ENCODE peak calls at places on chromosomes 13 and 19, in seven cellular contexts. One of them, this sample, is unnamed.

GRCh38 chr13:95510950-95511349 is 41.6 kb upstream of the CLDN10 start:
- DNase-seq in ovary: no peak
- DNase-seq in cardiac muscle cell: no peak
- DNase-seq in fibroblast of lung: no peak
- DNase-seq in CD8-positive, alpha-beta T cell: no peak
- DNase-seq in GM06990: no peak
- DNase-seq in thoracic aorta: no peak
- DNase-seq in this sample: no peak

GRCh38 chr19:16457195-16457953 is 14.4 kb downstream of the EPS15L1 start:
- DNase-seq in CD8-positive, alpha-beta T cell: no peak
- DNase-seq in cardiac muscle cell: peak
- DNase-seq in fibroblast of lung: peak
- DNase-seq in thoracic aorta: no peak
- DNase-seq in GM06990: peak
- DNase-seq in ovary: peak
- DNase-seq in this sample: no peak

GRCh38 chr19:47063874-47064273 is 15.4 kb upstream of the TMEM160 start:
- DNase-seq in cardiac muscle cell: no peak
- DNase-seq in ovary: no peak
- DNase-seq in GM06990: no peak
- DNase-seq in thoracic aorta: no peak
- DNase-seq in fibroblast of lung: no peak
- DNase-seq in CD8-positive, alpha-beta T cell: no peak
- DNase-seq in this sample: no peak

GRCh38 chr19:2034729-2035589 is 16.1 kb downstream of the MKNK2 start:
- DNase-seq in thoracic aorta: no peak
- DNase-seq in fibroblast of lung: no peak
- DNase-seq in cardiac muscle cell: peak
- DNase-seq in CD8-positive, alpha-beta T cell: no peak
- DNase-seq in ovary: peak
- DNase-seq in GM06990: peak
- DNase-seq in this sample: no peak

GRCh38 chr13:21800847-21801616 is 130.2 kb downstream of the FGF9 start:
- DNase-seq in ovary: no peak
- DNase-seq in GM06990: no peak
- DNase-seq in fibroblast of lung: no peak
- DNase-seq in CD8-positive, alpha-beta T cell: no peak
- DNase-seq in cardiac muscle cell: no peak
- DNase-seq in thoracic aorta: no peak
- DNase-seq in this sample: no peak

GRCh38 chr13:86082116-86082515 is 282.9 kb upstream of the SLITRK6 start:
- DNase-seq in thoracic aorta: no peak
- DNase-seq in cardiac muscle cell: no peak
- DNase-seq in CD8-positive, alpha-beta T cell: no peak
- DNase-seq in ovary: no peak
- DNase-seq in fibroblast of lung: peak
- DNase-seq in GM06990: no peak
- DNase-seq in this sample: no peak

GRCh38 chr13:57630661-57631606 is 610 bp upstream of the PCDH17 start:
- DNase-seq in CD8-positive, alpha-beta T cell: no peak
- DNase-seq in ovary: no peak
- DNase-seq in fibroblast of lung: peak
- DNase-seq in GM06990: no peak
- DNase-seq in thoracic aorta: no peak
- DNase-seq in cardiac muscle cell: peak
- DNase-seq in this sample: no peak

GRCh38 chr19:5107432-5108122 is 138.7 kb downstream of the KDM4B start:
- DNase-seq in CD8-positive, alpha-beta T cell: no peak
- DNase-seq in fibroblast of lung: peak
- DNase-seq in cardiac muscle cell: no peak
- DNase-seq in ovary: no peak
- DNase-seq in GM06990: no peak
- DNase-seq in thoracic aorta: no peak
- DNase-seq in this sample: no peak

GRCh38 chr19:28377077-28377476 is 835.9 kb downstream of the UQCRFS1 start:
- DNase-seq in cardiac muscle cell: peak
- DNase-seq in ovary: no peak
- DNase-seq in fibroblast of lung: peak
- DNase-seq in CD8-positive, alpha-beta T cell: no peak
- DNase-seq in GM06990: no peak
- DNase-seq in thoracic aorta: no peak
- DNase-seq in this sample: no peak

GRCh38 chr19:53906211-53907192 is 2.6 kb upstream of the CACNG7 start:
- DNase-seq in ovary: no peak
- DNase-seq in cardiac muscle cell: peak
- DNase-seq in CD8-positive, alpha-beta T cell: peak
- DNase-seq in GM06990: peak
- DNase-seq in thoracic aorta: no peak
- DNase-seq in fibroblast of lung: no peak
- DNase-seq in this sample: no peak

GRCh38 chr13:52921194-52921593 is 72.8 kb upstream of the PCDH8 start:
- DNase-seq in cardiac muscle cell: no peak
- DNase-seq in thoracic aorta: no peak
- DNase-seq in GM06990: peak
- DNase-seq in CD8-positive, alpha-beta T cell: no peak
- DNase-seq in ovary: no peak
- DNase-seq in fibroblast of lung: no peak
- DNase-seq in this sample: no peak
- H3K4me3 ChIP-seq in cardiac muscle cell: no peak
- H3K4me3 ChIP-seq in thoracic aorta: no peak
- H3K4me3 ChIP-seq in GM06990: no peak
- H3K4me3 ChIP-seq in CD8-positive, alpha-beta T cell: no peak
- H3K4me3 ChIP-seq in ovary: no peak
- H3K4me3 ChIP-seq in fibroblast of lung: no peak
- H3K4me3 ChIP-seq in this sample: no peak

GRCh38 chr13:81018936-81019335 is 678.0 kb upstream of the SPRY2 start:
- DNase-seq in cardiac muscle cell: no peak
- DNase-seq in CD8-positive, alpha-beta T cell: no peak
- DNase-seq in GM06990: no peak
- DNase-seq in ovary: no peak
- DNase-seq in thoracic aorta: no peak
- DNase-seq in fibroblast of lung: no peak
- DNase-seq in this sample: no peak

GRCh38 chr13:81021284-81021683 is 680.4 kb upstream of the SPRY2 start:
- DNase-seq in ovary: no peak
- DNase-seq in fibroblast of lung: no peak
- DNase-seq in cardiac muscle cell: no peak
- DNase-seq in thoracic aorta: no peak
- DNase-seq in CD8-positive, alpha-beta T cell: no peak
- DNase-seq in GM06990: no peak
- DNase-seq in this sample: no peak

GRCh38 chr13:81020010-81020409 is 679.1 kb upstream of the SPRY2 start:
- DNase-seq in CD8-positive, alpha-beta T cell: no peak
- DNase-seq in fibroblast of lung: no peak
- DNase-seq in GM06990: no peak
- DNase-seq in ovary: no peak
- DNase-seq in thoracic aorta: no peak
- DNase-seq in cardiac muscle cell: no peak
- DNase-seq in this sample: no peak

GRCh38 chr13:81012031-81012430 is 671.1 kb upstream of the SPRY2 start:
- DNase-seq in cardiac muscle cell: no peak
- DNase-seq in ovary: no peak
- DNase-seq in fibroblast of lung: no peak
- DNase-seq in CD8-positive, alpha-beta T cell: no peak
- DNase-seq in thoracic aorta: no peak
- DNase-seq in GM06990: no peak
- DNase-seq in this sample: no peak

DNA sequence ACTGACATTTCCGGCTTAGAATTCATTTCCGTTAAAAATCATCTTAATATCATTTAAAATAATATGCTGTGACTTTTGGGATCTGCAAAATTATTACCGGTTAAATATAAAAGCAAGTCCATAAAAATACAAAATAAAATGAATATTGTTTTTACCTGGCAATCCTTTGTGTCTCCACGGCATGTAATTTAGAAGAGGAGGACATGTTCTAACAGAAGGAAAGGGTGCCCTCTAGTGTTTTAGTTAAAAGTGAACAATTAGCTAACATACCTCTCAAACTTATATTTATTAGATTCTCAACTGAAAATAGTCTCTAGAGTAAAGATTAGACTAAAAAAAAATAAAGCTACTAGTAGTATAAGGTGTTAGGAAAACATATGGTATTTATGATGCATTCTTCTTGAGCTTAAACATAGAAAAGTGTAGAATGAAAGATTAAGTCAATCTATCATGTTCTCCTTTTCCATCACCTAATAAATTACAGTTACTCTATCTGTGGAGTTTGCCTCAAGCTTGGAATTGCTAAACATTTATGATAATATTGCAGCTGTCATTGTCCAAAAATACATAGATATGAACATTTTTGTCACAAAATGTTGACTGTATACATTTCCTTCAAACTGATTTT is 676.7 kb upstream of the SPRY2 start:
- DNase-seq in fibroblast of lung: peak
- DNase-seq in cardiac muscle cell: peak
- DNase-seq in GM06990: no peak
- DNase-seq in thoracic aorta: no peak
- DNase-seq in ovary: no peak
- DNase-seq in CD8-positive, alpha-beta T cell: no peak
- DNase-seq in this sample: no peak
- TF ChIP-seq CTCF in fibroblast of lung: peak
- TF ChIP-seq CTCF in cardiac muscle cell: peak
- TF ChIP-seq CTCF in GM06990: peak
- TF ChIP-seq CTCF in thoracic aorta: peak
- TF ChIP-seq CTCF in ovary: no peak
- TF ChIP-seq CTCF in CD8-positive, alpha-beta T cell: no peak
- TF ChIP-seq CTCF in this sample: no peak

DNA sequence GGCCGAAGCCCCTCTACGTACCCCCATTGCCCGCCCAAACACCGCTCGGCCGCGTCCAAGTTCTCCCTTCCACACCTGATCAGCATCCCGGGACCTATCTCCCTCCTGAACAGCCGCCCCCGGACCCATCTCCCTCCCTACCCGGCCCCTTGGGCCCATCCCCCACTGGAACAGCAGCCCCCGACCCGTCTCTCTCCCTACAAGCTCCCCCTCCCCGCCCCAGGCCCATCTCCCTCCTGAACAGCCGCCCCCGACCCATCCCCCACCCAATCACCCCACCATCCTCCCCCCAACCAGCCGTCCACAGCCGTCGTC is 608 bp downstream of the ZSCAN1 start:
- DNase-seq in thoracic aorta: no peak
- DNase-seq in CD8-positive, alpha-beta T cell: no peak
- DNase-seq in fibroblast of lung: no peak
- DNase-seq in GM06990: no peak
- DNase-seq in cardiac muscle cell: no peak
- DNase-seq in ovary: no peak
- DNase-seq in this sample: no peak
- H3K4me3 ChIP-seq in thoracic aorta: peak
- H3K4me3 ChIP-seq in CD8-positive, alpha-beta T cell: no peak
- H3K4me3 ChIP-seq in fibroblast of lung: peak
- H3K4me3 ChIP-seq in GM06990: no peak
- H3K4me3 ChIP-seq in cardiac muscle cell: peak
- H3K4me3 ChIP-seq in ovary: no peak
- H3K4me3 ChIP-seq in this sample: peak

GRCh38 chr13:49652691-49653305 is 24.5 kb downstream of the ARL11 start:
- DNase-seq in thoracic aorta: no peak
- DNase-seq in ovary: no peak
- DNase-seq in GM06990: no peak
- DNase-seq in cardiac muscle cell: peak
- DNase-seq in fibroblast of lung: no peak
- DNase-seq in CD8-positive, alpha-beta T cell: no peak
- DNase-seq in this sample: no peak
- TF ChIP-seq CTCF in thoracic aorta: peak
- TF ChIP-seq CTCF in ovary: no peak
- TF ChIP-seq CTCF in GM06990: peak
- TF ChIP-seq CTCF in cardiac muscle cell: peak
- TF ChIP-seq CTCF in fibroblast of lung: peak
- TF ChIP-seq CTCF in CD8-positive, alpha-beta T cell: no peak
- TF ChIP-seq CTCF in this sample: no peak

DNA sequence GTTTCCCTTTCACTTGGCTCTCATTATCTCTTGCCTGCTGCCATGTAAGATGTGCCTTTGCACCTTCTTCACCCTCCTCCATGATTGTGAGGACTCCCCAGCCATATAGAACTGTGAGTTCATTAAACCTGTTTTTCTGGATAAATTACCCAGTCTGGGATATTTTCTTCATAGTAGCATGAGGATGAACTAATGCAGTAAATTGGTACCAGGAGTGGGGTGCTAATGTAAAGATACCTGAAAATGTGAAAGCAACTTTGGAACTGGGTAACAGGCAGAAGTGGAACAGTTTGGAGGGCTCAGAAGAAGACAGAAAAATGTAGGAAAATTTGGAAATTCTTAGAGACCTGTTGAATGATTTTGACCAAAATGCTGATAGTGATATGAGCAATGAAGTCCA is 487.4 kb downstream of the LMO7 start:
- DNase-seq in GM06990: no peak
- DNase-seq in fibroblast of lung: no peak
- DNase-seq in CD8-positive, alpha-beta T cell: no peak
- DNase-seq in ovary: no peak
- DNase-seq in thoracic aorta: no peak
- DNase-seq in cardiac muscle cell: no peak
- DNase-seq in this sample: no peak
- H3K4me3 ChIP-seq in GM06990: no peak
- H3K4me3 ChIP-seq in fibroblast of lung: no peak
- H3K4me3 ChIP-seq in CD8-positive, alpha-beta T cell: no peak
- H3K4me3 ChIP-seq in ovary: no peak
- H3K4me3 ChIP-seq in thoracic aorta: no peak
- H3K4me3 ChIP-seq in cardiac muscle cell: no peak
- H3K4me3 ChIP-seq in this sample: no peak

GRCh38 chr19:44142014-44142523 is 715 bp downstream of the ZNF234 start:
- DNase-seq in GM06990: no peak
- DNase-seq in cardiac muscle cell: peak
- DNase-seq in fibroblast of lung: peak
- DNase-seq in thoracic aorta: no peak
- DNase-seq in ovary: peak
- DNase-seq in CD8-positive, alpha-beta T cell: no peak
- DNase-seq in this sample: no peak

GRCh38 chr19:44141191-44142013 is at the start of gene ZNF234:
- DNase-seq in CD8-positive, alpha-beta T cell: peak
- DNase-seq in fibroblast of lung: peak
- DNase-seq in GM06990: peak
- DNase-seq in thoracic aorta: peak
- DNase-seq in cardiac muscle cell: peak
- DNase-seq in ovary: peak
- DNase-seq in this sample: peak
- TF ChIP-seq CTCF in CD8-positive, alpha-beta T cell: no peak
- TF ChIP-seq CTCF in fibroblast of lung: no peak
- TF ChIP-seq CTCF in GM06990: no peak
- TF ChIP-seq CTCF in thoracic aorta: no peak
- TF ChIP-seq CTCF in cardiac muscle cell: no peak
- TF ChIP-seq CTCF in ovary: no peak
- TF ChIP-seq CTCF in this sample: no peak